ENCODE peak calls at places on chromosomes 12 and 14, in eight cellular contexts. K is GM23338, U is fibroblast of lung, D is K562, G is cardiac fibroblast, N is brain microvascular endothelial cell, X is BJ, T is mucosa of descending colon. M is an unnamed sample.

GRCh38 chr12:71691504-71692129 is 5.7 kb downstream of the TMEM19 start:
- DNase-seq in X (no peak), U (no peak), N (no peak), D (no peak), K (no peak), T (peak), G (no peak), M (no peak)

GRCh38 chr12:72511493-72511892 is 239.3 kb downstream of the TRHDE start:
- DNase-seq in D (no peak), X (no peak), T (no peak), N (no peak), U (peak), K (no peak), G (no peak), M (no peak)

GRCh38 chr12:75656650-75657049 is 145.2 kb upstream of the KRR1 start:
- DNase-seq in N (peak), D (no peak), X (peak), G (peak), T (no peak), K (no peak), U (peak), M (no peak)

GRCh38 chr12:91988571-91988970 is 157.1 kb downstream of the BTG1 start:
- DNase-seq in G (no peak), T (no peak), U (no peak), N (no peak), X (no peak), D (peak), K (no peak), M (no peak)

GRCh38 chr12:97713972-97714588 is 251.5 kb downstream of the RMST start:
- DNase-seq in D (no peak), N (no peak), T (no peak), K (no peak), G (no peak), U (no peak), X (no peak), M (no peak)

GRCh38 chr12:114302117-114302516 is 103.8 kb downstream of the TBX5 start:
- DNase-seq in U (no peak), T (no peak), X (no peak), N (no peak), D (no peak), K (peak), G (no peak), M (no peak)

GRCh38 chr12:80504389-80505153 is 60.5 kb downstream of the PTPRQ start:
- DNase-seq in U (no peak), T (no peak), G (no peak), N (no peak), K (no peak), D (no peak), X (no peak), M (peak)

GRCh38 chr14:101844219-101844618 is 82.7 kb downstream of the PPP2R5C start:
- DNase-seq in T (no peak), G (no peak), X (no peak), N (no peak), U (no peak), D (no peak), K (no peak), M (peak)

GRCh38 chr12:107282628-107283027 is 189.3 kb upstream of the CRY1 start:
- DNase-seq in D (no peak), T (no peak), N (no peak), K (no peak), U (no peak), G (no peak), X (no peak), M (no peak)

GRCh38 chr14:98931911-98932310 is 340.1 kb downstream of the BCL11B start:
- DNase-seq in U (no peak), N (no peak), T (peak), X (no peak), D (no peak), K (no peak), G (no peak), M (no peak)

GRCh38 chr12:67220065-67220464 is 49.1 kb upstream of the CAND1 start:
- DNase-seq in K (peak), X (no peak), U (no peak), G (no peak), T (peak), N (no peak), D (no peak), M (peak)

GRCh38 chr12:11666651-11667050 is 17.2 kb downstream of the ETV6 start:
- DNase-seq in X (no peak), G (no peak), D (no peak), N (no peak), K (peak), T (no peak), U (no peak), M (no peak)

GRCh38 chr12:100403446-100403845 is 46.6 kb downstream of the SLC17A8 start:
- DNase-seq in D (no peak), X (no peak), U (peak), K (no peak), G (peak), T (no peak), N (peak), M (no peak)

GRCh38 chr12:132813443-132813842 is 15.2 kb downstream of the GOLGA3 start:
- DNase-seq in N (no peak), D (no peak), T (no peak), G (no peak), U (no peak), K (no peak), X (no peak), M (peak)

GRCh38 chr12:58919271-58920101 is 818 bp downstream of the LRIG3 start:
- DNase-seq in K (peak), G (peak), T (peak), X (no peak), U (peak), N (peak), D (no peak), M (peak)

GRCh38 chr12:59452746-59453145 is 143.1 kb upstream of the SLC16A7 start:
- DNase-seq in G (peak), X (peak), N (no peak), T (no peak), U (peak), D (no peak), K (no peak), M (no peak)

GRCh38 chr12:88518863-88519403 is 61.3 kb downstream of the KITLG start:
- DNase-seq in K (no peak), U (no peak), X (no peak), D (no peak), G (no peak), N (no peak), T (no peak), M (no peak)

GRCh38 chr14:104975481-104976197 is 2.5 kb downstream of the AHNAK2 start:
- DNase-seq in G (no peak), X (no peak), T (peak), D (no peak), N (no peak), K (peak), U (no peak), M (peak)

GRCh38 chr14:69574266-69574953 is at the start of gene CCDC177:
- DNase-seq in N (peak), D (peak), T (peak), U (peak), X (no peak), K (peak), G (peak), M (peak)
- H3K4me3 ChIP-seq in N (peak), D (no peak), T (no peak), U (no peak), X (no peak), K (peak), G (peak), M (no peak)

GRCh38 chr14:97367278-97367677 is 570.1 kb downstream of the VRK1 start:
- DNase-seq in D (no peak), K (no peak), N (no peak), X (no peak), U (no peak), T (no peak), G (no peak), M (no peak)
- TF ChIP-seq CTCF in D (no peak), K (no peak), N (no peak), X (no peak), U (no peak), T (no peak), G (no peak), M (no peak)

GRCh38 chr12:20211537-20211936 is 156.8 kb upstream of the PDE3A start:
- DNase-seq in G (no peak), N (no peak), D (no peak), U (peak), T (peak), K (no peak), X (no peak), M (no peak)
- H3K4me3 ChIP-seq in G (no peak), N (no peak), D (no peak), U (no peak), T (no peak), K (no peak), X (no peak), M (no peak)

GRCh38 chr14:65187421-65188049 is 85.2 kb upstream of the MAX start:
- DNase-seq in D (no peak), T (no peak), X (no peak), K (peak), U (no peak), G (no peak), N (no peak), M (no peak)
- TF ChIP-seq CTCF in D (no peak), T (no peak), X (no peak), K (no peak), U (no peak), G (no peak), N (no peak), M (no peak)

DNA sequence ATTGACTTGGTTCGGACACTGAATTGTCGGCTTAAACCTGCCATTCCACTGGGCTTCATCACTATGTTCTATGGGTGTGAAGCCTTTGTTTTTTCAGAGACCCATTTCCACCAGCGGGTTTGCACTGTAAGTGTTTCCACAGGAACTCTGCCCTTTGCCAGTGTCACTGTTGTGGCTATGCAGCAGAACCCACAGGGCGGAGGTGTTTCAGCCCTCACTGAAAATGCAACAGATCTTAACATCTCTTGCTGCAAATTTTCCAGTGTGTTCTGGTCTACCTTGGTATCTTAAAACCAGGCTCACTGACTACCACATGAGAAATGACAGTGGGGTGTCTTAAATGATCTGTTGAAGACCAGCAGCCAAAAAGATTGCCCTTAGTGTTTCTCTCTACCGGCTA is 21.1 kb downstream of the PRKCH start:
- DNase-seq in K (no peak), G (no peak), N (no peak), U (no peak), X (no peak), D (no peak), T (peak), M (peak)
- H3K4me3 ChIP-seq in K (no peak), G (no peak), N (no peak), U (no peak), X (no peak), D (no peak), T (no peak), M (no peak)